ENCODE peak calls at places on chromosomes 6 and 20, in six cellular contexts. B, T, R, A, O and X are unnamed samples.

GRCh38 chr6:34103321-34103720 is 42.6 kb downstream of the GRM4 start:
- DNase-seq in B (no peak), T (no peak), R (no peak), A (no peak), O (no peak), X (no peak)

GRCh38 chr6:16712931-16713484 is 48.3 kb downstream of the ATXN1 start:
- DNase-seq in B (peak), T (no peak), R (no peak), A (no peak), O (no peak), X (no peak)

GRCh38 chr20:32518593-32519366 is 66.4 kb downstream of the NOL4L start:
- DNase-seq in B (no peak), T (no peak), R (no peak), A (no peak), O (no peak), X (no peak)

GRCh38 chr6:43204271-43205105 is 22.5 kb downstream of the CUL9 start:
- DNase-seq in B (no peak), T (no peak), R (no peak), A (no peak), O (no peak), X (no peak)

GRCh38 chr6:154567695-154568220 is 57.3 kb upstream of the CNKSR3 start:
- DNase-seq in B (no peak), T (no peak), R (no peak), A (no peak), O (no peak), X (no peak)

GRCh38 chr6:103908898-103909297 is 950.8 kb downstream of the HACE1 start:
- DNase-seq in B (no peak), T (no peak), R (no peak), A (no peak), O (no peak), X (no peak)

GRCh38 chr6:68468244-68468884 is 166.7 kb upstream of the ADGRB3 start:
- DNase-seq in B (no peak), T (no peak), R (no peak), A (no peak), O (no peak), X (peak)

GRCh38 chr6:1612902-1613301 is 3.2 kb downstream of the FOXC1 start:
- DNase-seq in B (no peak), T (peak), R (no peak), A (no peak), O (no peak), X (no peak)

GRCh38 chr6:37979392-37980221 is 160.1 kb downstream of the ZFAND3 start:
- DNase-seq in B (no peak), T (no peak), R (no peak), A (no peak), O (no peak), X (no peak)

GRCh38 chr6:85343428-85343827 is 106.5 kb upstream of the NT5E start:
- DNase-seq in B (no peak), T (no peak), R (no peak), A (no peak), O (no peak), X (no peak)

GRCh38 chr6:12844284-12845223 is 128.0 kb downstream of the PHACTR1 start:
- DNase-seq in B (no peak), T (no peak), R (no peak), A (no peak), O (peak), X (no peak)

GRCh38 chr6:7157752-7158616 is 50.2 kb downstream of the RREB1 start:
- DNase-seq in B (no peak), T (no peak), R (no peak), A (no peak), O (no peak), X (no peak)

GRCh38 chr6:41374618-41375590 is 39.5 kb downstream of the NCR2 start:
- DNase-seq in B (no peak), T (no peak), R (no peak), A (no peak), O (no peak), X (peak)

GRCh38 chr20:53413188-53413631 is 180.4 kb downstream of the ZNF217 start:
- DNase-seq in B (peak), T (no peak), R (no peak), A (peak), O (peak), X (peak)

GRCh38 chr20:62498874-62499273 is 23.1 kb upstream of the GATA5 start:
- DNase-seq in B (no peak), T (no peak), R (no peak), A (no peak), O (no peak), X (no peak)

GRCh38 chr6:4675086-4675485 is 101.1 kb upstream of the CDYL start:
- DNase-seq in B (no peak), T (no peak), R (no peak), A (no peak), O (no peak), X (no peak)

GRCh38 chr20:39645130-39645529 is 683.0 kb downstream of the DHX35 start:
- DNase-seq in B (no peak), T (no peak), R (no peak), A (no peak), O (no peak), X (no peak)

GRCh38 chr20:19626896-19627295 is 131.2 kb upstream of the RIN2 start:
- DNase-seq in B (no peak), T (no peak), R (no peak), A (no peak), O (no peak), X (no peak)

GRCh38 chr6:27043244-27043643 is 204.3 kb upstream of the PRSS16 start:
- DNase-seq in B (no peak), T (no peak), R (no peak), A (no peak), O (no peak), X (no peak)

GRCh38 chr6:151389640-151390275 is 1.6 kb downstream of the ZBTB2 start:
- DNase-seq in B (peak), T (peak), R (peak), A (peak), O (peak), X (no peak)

GRCh38 chr6:14905201-14905600 is 340.7 kb upstream of the JARID2 start:
- DNase-seq in B (no peak), T (no peak), R (no peak), A (no peak), O (no peak), X (no peak)

GRCh38 chr20:8602389-8603116 is 466.3 kb upstream of the PLCB4 start:
- DNase-seq in B (no peak), T (no peak), R (no peak), A (no peak), O (no peak), X (no peak)

GRCh38 chr6:73800997-73801396 is 105.0 kb downstream of the CD109 start:
- DNase-seq in B (no peak), T (no peak), R (no peak), A (no peak), O (no peak), X (no peak)

GRCh38 chr20:31718952-31719643 is 3.6 kb downstream of the BCL2L1 start:
- DNase-seq in B (peak), T (no peak), R (peak), A (peak), O (no peak), X (no peak)

GRCh38 chr20:37436527-37436926 is 84.5 kb upstream of the NNAT start:
- DNase-seq in B (no peak), T (no peak), R (no peak), A (no peak), O (no peak), X (no peak)

GRCh38 chr6:130675072-130675471 is 152.1 kb upstream of the SMLR1 start:
- DNase-seq in B (no peak), T (no peak), R (no peak), A (peak), O (no peak), X (no peak)

GRCh38 chr20:8795404-8795803 is 273.5 kb upstream of the PLCB4 start:
- DNase-seq in B (no peak), T (no peak), R (no peak), A (no peak), O (no peak), X (no peak)

GRCh38 chr20:62956387-62957135 is 4.1 kb downstream of the SLC17A9 start:
- DNase-seq in B (no peak), T (no peak), R (no peak), A (no peak), O (no peak), X (no peak)

GRCh38 chr20:32681175-32682084 is 7.7 kb upstream of the C20orf203 start:
- DNase-seq in B (no peak), T (no peak), R (no peak), A (no peak), O (no peak), X (peak)

GRCh38 chr6:68760941-68761676 is 126.0 kb downstream of the ADGRB3 start:
- DNase-seq in B (no peak), T (no peak), R (no peak), A (no peak), O (no peak), X (no peak)

GRCh38 chr6:144372116-144372515 is 87.0 kb downstream of the UTRN start:
- DNase-seq in B (no peak), T (no peak), R (no peak), A (no peak), O (no peak), X (no peak)

GRCh38 chr20:48750941-48751620 is 76.7 kb downstream of the PREX1 start:
- DNase-seq in B (peak), T (no peak), R (no peak), A (peak), O (no peak), X (peak)
- TF ChIP-seq EP300 in B (no peak), T (no peak), R (no peak), A (no peak), O (no peak), X (no peak)

GRCh38 chr6:45714795-45715507 is 300.7 kb downstream of the CLIC5 start:
- DNase-seq in B (peak), T (no peak), R (no peak), A (peak), O (peak), X (peak)
- TF ChIP-seq EP300 in B (no peak), T (no peak), R (no peak), A (no peak), O (no peak), X (no peak)

GRCh38 chr6:70337379-70338073 is 34.6 kb upstream of the COL9A1 start:
- DNase-seq in B (no peak), T (no peak), R (no peak), A (no peak), O (no peak), X (no peak)
- TF ChIP-seq EP300 in B (no peak), T (no peak), R (no peak), A (no peak), O (no peak), X (no peak)

DNA sequence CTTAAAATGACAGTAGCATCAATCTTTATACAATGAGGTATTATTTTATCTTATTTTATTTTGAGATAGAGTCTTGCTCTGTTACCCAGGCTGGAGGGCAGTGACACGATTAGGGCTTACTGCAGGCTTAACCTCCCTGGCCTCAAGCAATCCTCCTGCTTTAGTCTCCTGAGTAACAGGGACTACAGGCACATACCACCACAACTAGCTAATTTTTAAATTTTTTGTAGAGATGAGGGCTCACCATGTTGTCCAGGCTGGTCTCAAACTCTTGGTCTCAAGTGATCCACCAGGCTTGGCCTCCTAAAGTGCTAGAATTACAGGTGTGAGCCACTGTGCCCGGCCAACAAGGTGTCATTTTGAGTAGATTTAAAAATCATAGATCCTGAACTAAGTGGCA is 125.9 kb downstream of the PDSS2 start:
- DNase-seq in B (no peak), T (no peak), R (no peak), A (no peak), O (no peak), X (no peak)
- TF ChIP-seq EP300 in B (no peak), T (no peak), R (no peak), A (no peak), O (no peak), X (no peak)

GRCh38 chr20:35903843-35904242 is 50.5 kb downstream of the SCAND1 start:
- DNase-seq in B (no peak), T (no peak), R (no peak), A (no peak), O (no peak), X (no peak)

GRCh38 chr20:35902545-35902941 is 51.8 kb downstream of the SCAND1 start:
- DNase-seq in B (no peak), T (no peak), R (no peak), A (no peak), O (no peak), X (no peak)

GRCh38 chr20:35899064-35899463 is 55.2 kb downstream of the SCAND1 start:
- DNase-seq in B (no peak), T (no peak), R (no peak), A (no peak), O (no peak), X (no peak)

GRCh38 chr20:35904982-35905663 is 49.2 kb downstream of the SCAND1 start:
- DNase-seq in B (no peak), T (no peak), R (no peak), A (no peak), O (no peak), X (no peak)

DNA sequence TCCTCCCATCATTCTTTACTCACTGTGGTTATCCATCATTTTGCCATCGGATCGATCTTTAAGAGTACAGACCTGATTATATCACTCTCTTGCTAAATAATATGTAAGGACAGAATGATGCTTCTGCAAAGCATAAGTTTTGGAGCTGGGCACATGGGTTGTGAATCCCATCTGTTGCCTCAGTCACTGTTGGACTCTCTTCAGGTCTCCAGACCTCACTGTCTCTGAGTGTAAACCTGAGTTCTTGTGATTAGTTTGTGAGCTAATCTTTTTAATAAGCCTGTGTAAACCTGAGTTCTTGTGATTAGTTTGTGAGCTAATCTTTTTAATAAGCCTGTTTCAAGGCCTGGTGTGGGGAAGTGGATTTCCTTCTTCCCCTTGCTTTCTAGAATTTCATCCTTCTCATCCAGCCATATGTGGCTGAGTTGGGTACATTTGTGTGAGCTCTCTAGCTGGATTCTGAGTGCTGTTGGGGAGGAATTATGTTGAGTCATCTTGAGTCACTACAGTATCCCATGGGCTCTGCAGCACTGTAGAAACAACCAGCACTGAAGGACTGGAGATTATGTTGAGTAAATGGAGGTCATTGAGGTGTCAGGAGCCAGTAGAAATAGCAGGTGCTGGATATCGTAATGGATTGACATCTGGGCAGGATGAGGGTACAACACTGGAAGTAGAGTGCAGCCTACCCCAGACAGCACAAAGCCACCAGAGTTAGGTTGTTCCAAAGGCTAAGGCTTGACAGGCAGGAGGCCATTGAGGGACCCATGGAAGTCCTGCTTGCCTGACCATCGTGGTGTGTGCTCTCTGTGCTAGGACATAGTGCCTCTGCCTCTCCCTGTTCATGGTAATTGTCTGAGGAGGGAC is 52.4 kb downstream of the SCAND1 start:
- DNase-seq in B (no peak), T (no peak), R (no peak), A (no peak), O (peak), X (no peak)
- TF ChIP-seq EP300 in B (no peak), T (no peak), R (no peak), A (no peak), O (no peak), X (no peak)

DNA sequence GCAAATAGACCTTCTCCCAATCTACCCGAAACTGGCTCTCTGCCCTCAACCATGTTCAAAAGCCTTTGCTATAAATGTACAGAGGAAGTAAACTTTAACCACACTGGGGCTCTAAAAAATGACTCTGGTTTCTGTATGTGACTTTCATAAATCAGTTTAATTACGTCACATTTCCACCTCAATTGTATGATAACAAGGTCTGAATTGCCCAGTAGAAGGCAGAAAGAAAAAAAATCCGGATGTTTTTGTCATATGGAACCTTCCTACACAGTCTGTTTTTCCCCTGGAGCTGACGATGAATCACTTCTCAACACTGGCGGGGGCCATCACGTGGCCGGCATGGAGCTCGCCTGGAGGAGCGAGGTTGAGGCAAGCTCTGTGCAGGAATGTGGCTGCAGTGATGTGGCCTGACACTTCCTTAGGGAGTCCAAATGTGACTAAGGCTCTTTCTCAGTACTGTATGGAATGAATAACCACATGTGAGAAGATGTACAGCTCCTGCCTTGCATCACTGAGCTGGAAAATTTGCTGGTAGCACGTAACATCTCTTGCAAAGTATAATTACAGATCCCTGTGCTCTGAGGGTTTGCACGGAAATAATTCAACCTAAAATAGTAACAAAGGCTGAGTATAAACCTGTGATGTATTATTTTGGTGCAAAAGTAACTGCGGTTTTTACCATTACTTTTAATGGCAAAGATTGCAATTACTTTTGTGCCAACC is 58.5 kb upstream of the SNX9 start:
- DNase-seq in B (peak), T (peak), R (peak), A (peak), O (peak), X (no peak)
- TF ChIP-seq EP300 in B (peak), T (peak), R (no peak), A (no peak), O (peak), X (no peak)

GRCh38 chr6:293185-294174 is 1.2 kb downstream of the DUSP22 start:
- DNase-seq in B (peak), T (no peak), R (peak), A (no peak), O (no peak), X (no peak)

GRCh38 chr6:292506-293184 is 358 bp downstream of the DUSP22 start:
- DNase-seq in B (peak), T (peak), R (peak), A (peak), O (peak), X (no peak)

GRCh38 chr6:290111-290932 is 2.0 kb upstream of the DUSP22 start:
- DNase-seq in B (no peak), T (no peak), R (no peak), A (no peak), O (no peak), X (no peak)

GRCh38 chr6:291148-291696 is 1.1 kb upstream of the DUSP22 start:
- DNase-seq in B (no peak), T (no peak), R (no peak), A (no peak), O (peak), X (peak)

DNA sequence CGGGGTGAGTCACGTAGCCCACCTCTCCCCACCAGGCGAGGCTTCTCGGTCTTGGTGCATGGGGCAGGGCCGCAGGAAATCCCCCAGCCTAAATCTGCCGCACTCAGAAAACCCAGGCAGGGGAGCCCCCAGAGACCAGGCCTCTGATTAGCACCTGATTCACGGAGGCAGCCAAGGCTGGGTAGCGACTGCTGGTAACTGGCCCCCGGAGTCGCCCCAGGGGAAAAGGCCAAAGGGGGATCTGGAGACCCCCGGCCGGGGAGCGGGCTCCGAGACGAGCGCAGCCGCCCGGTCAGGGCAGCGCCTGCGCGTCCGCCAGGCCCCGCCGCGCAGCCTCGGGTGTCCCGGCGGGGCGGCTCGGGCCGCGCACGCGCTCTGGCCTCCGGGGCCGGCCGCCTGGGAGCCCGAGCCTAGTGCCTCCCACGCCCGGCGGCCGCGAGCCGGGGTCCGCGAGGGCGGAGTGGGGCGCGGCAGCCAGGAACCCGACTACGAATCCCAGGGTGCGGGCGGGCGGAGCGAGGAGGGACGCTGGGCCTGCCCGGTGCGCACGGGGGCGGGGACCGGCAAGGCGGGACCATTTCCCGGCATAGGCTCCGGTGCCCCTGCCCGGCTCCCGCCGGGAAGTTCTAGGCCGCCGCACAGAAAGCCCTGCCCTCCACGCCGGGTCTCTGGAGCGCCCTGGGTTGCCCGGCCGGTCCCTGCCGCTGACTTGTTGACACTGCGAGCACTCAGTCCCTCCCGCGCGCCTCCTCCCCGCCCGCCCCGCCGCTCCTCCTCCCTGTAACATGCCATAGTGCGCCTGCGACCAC is at the start of gene DUSP22:
- DNase-seq in B (peak), T (peak), R (peak), A (peak), O (peak), X (no peak)
- TF ChIP-seq EP300 in B (peak), T (no peak), R (no peak), A (no peak), O (no peak), X (no peak)

GRCh38 chr6:113970808-113971676 is at the start of gene HDAC2:
- DNase-seq in B (peak), T (peak), R (peak), A (peak), O (peak), X (peak)
- TF ChIP-seq EP300 in B (no peak), T (peak), R (no peak), A (no peak), O (no peak), X (no peak)